ENCODE peak calls at places on chromosomes 4 and X, in five cellular contexts. T is thoracic aorta, K is coronary artery, D is uterus, A is fibroblast of mammary gland. Y is an unnamed sample.

GRCh38 chr4:165524532-165525190 is 145.9 kb downstream of the CPE start:
- DNase-seq in K (no peak), D (no peak), T (no peak), A (peak; percentile 24), Y (no peak)

GRCh38 chr4:75142850-75143249 is 209.9 kb downstream of the PARM1 start:
- DNase-seq in A (peak; percentile 3), D (no peak), K (no peak), T (no peak), Y (no peak)

GRCh38 chr4:5976431-5976830 is 41.8 kb downstream of the C4orf50 start:
- DNase-seq in D (no peak), K (peak; percentile 33), A (no peak), T (no peak), Y (no peak)

GRCh38 chr4:93139118-93139517 is 689.4 kb upstream of the ATOH1 start:
- DNase-seq in K (no peak), T (no peak), A (no peak), D (no peak), Y (no peak)

GRCh38 chr4:49217492-49217891 is 231.4 kb downstream of the CWH43 start:
- DNase-seq in D (no peak), K (no peak), T (no peak), A (no peak), Y (no peak)

GRCh38 chr4:142567620-142568451 is 278.3 kb downstream of the INPP4B start:
- DNase-seq in T (no peak), D (no peak), A (peak; percentile 20), K (no peak), Y (peak; percentile 28)

GRCh38 chr4:143538979-143539669 is 25.6 kb downstream of the SMARCA5 start:
- DNase-seq in T (no peak), A (no peak), K (no peak), D (no peak), Y (no peak)

GRCh38 chr4:71867598-71867997 is 83.7 kb upstream of the GC start:
- DNase-seq in A (no peak), T (no peak), D (no peak), K (no peak), Y (no peak)

GRCh38 chrX:100363926-100364325 is 46.1 kb downstream of the PCDH19 start:
- DNase-seq in A (no peak), T (no peak), K (no peak), D (no peak), Y (no peak)

GRCh38 chr4:152935661-152936445 is at the start of gene FHDC1:
- DNase-seq in A (no peak), T (no peak), D (no peak), K (no peak), Y (no peak)

GRCh38 chrX:19709812-19710518 is 177.4 kb downstream of the SH3KBP1 start:
- DNase-seq in A (peak; percentile 97), K (no peak), T (no peak), D (no peak), Y (peak; percentile 85)

GRCh38 chrX:106286053-106286650 is 118.0 kb downstream of the PWWP3B start:
- DNase-seq in A (peak; percentile 52), K (no peak), T (no peak), D (no peak), Y (peak; percentile 73)

GRCh38 chrX:119809185-119809666 is 17.8 kb upstream of the RPL39 start:
- DNase-seq in T (no peak), D (no peak), K (no peak), A (peak; percentile 20), Y (no peak)

GRCh38 chr4:22264261-22264660 is 251.6 kb downstream of the ADGRA3 start:
- DNase-seq in K (no peak), D (no peak), A (no peak), T (no peak), Y (no peak)

GRCh38 chrX:24364326-24364725 is 3.9 kb downstream of the SUPT20HL1 start:
- DNase-seq in T (no peak), A (no peak), D (no peak), K (no peak), Y (no peak)

GRCh38 chr4:19187709-19188108 is 1064.0 kb upstream of the SLIT2 start:
- DNase-seq in T (no peak), K (no peak), D (no peak), A (no peak), Y (no peak)

GRCh38 chrX:338836-339400 is 20.3 kb upstream of the GTPBP6 start:
- DNase-seq in A (no peak), T (no peak), D (no peak), K (no peak), Y (no peak)

GRCh38 chr4:83208776-83209365 is 75.7 kb downstream of the COQ2 start:
- DNase-seq in T (no peak), K (no peak), A (peak; percentile 48), D (no peak), Y (no peak)

GRCh38 chr4:24105183-24106039 is 215.6 kb upstream of the PPARGC1A start:
- DNase-seq in T (no peak), D (peak; percentile 14), K (no peak), A (peak; percentile 99), Y (peak; percentile 95)

GRCh38 chrX:30301977-30302376 is 7.2 kb downstream of the NR0B1 start:
- DNase-seq in K (no peak), D (no peak), T (no peak), A (peak; percentile 48), Y (peak; percentile 38)

GRCh38 chr4:121236353-121237068 is 72.4 kb upstream of the TNIP3 start:
- DNase-seq in D (no peak), K (no peak), A (no peak), T (no peak), Y (no peak)

GRCh38 chr4:163071308-163071707 is 95.4 kb downstream of the NAF1 start:
- DNase-seq in A (no peak), K (no peak), D (no peak), T (no peak), Y (no peak)

GRCh38 chr4:57424231-57424897 is 314.2 kb upstream of the IGFBP7 start:
- DNase-seq in D (no peak), T (peak; percentile 85), A (peak; percentile 87), K (peak; percentile 85), Y (peak; percentile 95)

GRCh38 chrX:11792461-11793421 is 34.7 kb downstream of the MSL3 start:
- DNase-seq in D (no peak), T (no peak), K (no peak), A (no peak), Y (no peak)

GRCh38 chr4:25368315-25368714 is 8.7 kb upstream of the ANAPC4 start:
- DNase-seq in T (no peak), K (no peak), D (no peak), A (no peak), Y (no peak)

GRCh38 chrX:119606508-119607389 is 525 bp upstream of the NKRF start:
- DNase-seq in T (no peak), K (no peak), D (no peak), A (peak; percentile 91), Y (peak; percentile 92)

GRCh38 chr4:150209140-150209829 is 131.0 kb downstream of the DCLK2 start:
- DNase-seq in A (peak; percentile 76), K (no peak), T (no peak), D (peak; percentile 55), Y (peak; percentile 72)

GRCh38 chrX:39773150-39773549 is 324.6 kb downstream of the BCOR start:
- DNase-seq in D (no peak), T (no peak), A (no peak), K (no peak), Y (no peak)
- H3K4me3 ChIP-seq in D (no peak overlapping the region), T (no peak overlapping the region), A (no peak overlapping the region), K (no peak overlapping the region), Y (no peak overlapping the region)

DNA sequence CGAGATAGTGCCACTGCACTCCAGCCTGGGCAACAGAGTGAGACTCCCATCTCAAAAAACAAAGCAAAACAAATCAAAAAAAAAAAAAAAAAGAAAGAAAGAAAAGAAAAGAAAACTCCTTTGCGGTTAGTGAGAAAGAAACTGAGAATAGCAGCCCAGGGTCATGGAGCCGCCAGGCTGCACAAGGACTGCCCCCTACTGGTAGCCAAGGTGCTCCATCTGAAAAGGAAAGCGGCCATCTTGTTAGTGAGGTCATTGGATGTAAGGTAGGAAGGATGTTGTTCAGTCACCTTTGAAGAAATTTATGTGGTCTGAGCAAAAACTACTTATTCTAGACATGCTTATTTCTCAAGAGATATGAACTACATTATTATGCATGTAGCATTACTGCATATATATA is 660.6 kb upstream of the TENM3 start:
- DNase-seq in A (no peak), K (no peak), D (no peak), T (no peak), Y (no peak)
- TF ChIP-seq CTCF in A (peak; percentile 20), K (no peak), D (no peak), T (no peak), Y (no peak)

DNA sequence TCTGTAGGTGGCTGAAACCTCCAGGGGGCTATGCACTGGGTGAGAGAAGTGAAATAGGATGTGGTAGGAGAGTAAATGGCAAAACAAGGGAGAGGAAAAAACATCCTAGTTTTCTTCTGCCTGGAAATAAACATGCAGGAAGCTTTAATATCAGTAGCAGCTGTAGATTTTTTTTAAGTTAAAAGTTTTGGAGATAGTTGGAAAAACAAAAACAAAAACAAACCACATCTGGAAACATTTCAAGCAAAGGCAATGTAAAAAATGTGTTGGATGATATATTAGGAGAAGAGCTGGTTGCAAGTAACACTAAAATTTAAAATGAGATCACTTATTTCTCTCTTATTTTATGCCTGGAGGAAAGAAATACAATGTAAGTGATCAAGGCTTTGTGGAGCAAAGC is 388.0 kb downstream of the SPRY1 start:
- DNase-seq in T (no peak), D (no peak), A (no peak), K (no peak), Y (no peak)
- H3K4me3 ChIP-seq in T (no peak overlapping the region), D (no peak overlapping the region), A (no peak overlapping the region), K (no peak overlapping the region), Y (no peak overlapping the region)

GRCh38 chr4:154349829-154350228 is 141.8 kb downstream of the DCHS2 start:
- DNase-seq in T (no peak), D (no peak), A (no peak), K (no peak), Y (no peak)
- TF ChIP-seq CTCF in T (no peak), D (no peak), A (peak; percentile 57), K (no peak), Y (peak; percentile 51)

GRCh38 chr4:2194556-2194955 is 47.4 kb downstream of the HAUS3 start:
- DNase-seq in K (no peak), D (no peak), T (no peak), A (no peak), Y (no peak)
- H3K4me3 ChIP-seq in K (no peak overlapping the region), D (no peak overlapping the region), T (no peak overlapping the region), A (no peak overlapping the region), Y (no peak overlapping the region)

GRCh38 chrX:45750639-45751038 is 550.0 kb upstream of the DIPK2B start:
- DNase-seq in A (peak; percentile 19), T (no peak), D (no peak), K (no peak), Y (peak; percentile 34)

GRCh38 chrX:45748443-45748842 is 547.8 kb upstream of the DIPK2B start:
- DNase-seq in D (no peak), K (no peak), A (peak; percentile 11), T (no peak), Y (peak; percentile 22)

GRCh38 chrX:45751156-45751555 is 550.5 kb upstream of the DIPK2B start:
- DNase-seq in D (no peak), T (no peak), A (peak; percentile 4), K (no peak), Y (no peak)

GRCh38 chrX:45747905-45748304 is 547.2 kb upstream of the DIPK2B start:
- DNase-seq in D (no peak), T (no peak), A (no peak), K (no peak), Y (peak; percentile 23)

GRCh38 chrX:45749375-45749774 is 548.7 kb upstream of the DIPK2B start:
- DNase-seq in A (peak; percentile 45), K (no peak), D (no peak), T (no peak), Y (peak; percentile 34)
- TF ChIP-seq CTCF in A (peak; percentile 39), K (peak; percentile 16), D (peak; percentile 32), T (no peak), Y (peak; percentile 29)

GRCh38 chr4:4386736-4387392 is at the start of gene NSG1:
- DNase-seq in K (no peak), A (peak; percentile 14), D (no peak), T (no peak), Y (peak; percentile 9)
- H3K4me3 ChIP-seq in K (peak within 1 kb of the TSS; percentile 71), A (no peak within 1 kb of the TSS), D (peak within 1 kb of the TSS; percentile 25), T (peak within 1 kb of the TSS; percentile 63), Y (peak within 1 kb of the TSS; percentile 34)

Y was measured in astrocyte of the spinal cord.